ENCODE peak calls at places on chromosomes 5 and 9, in four cellular contexts. V is H1, D is HCT116, S is GM12878. X is an unnamed sample.

GRCh38 chr9:35385042-35385441 is 104.9 kb upstream of the RUSC2 start:
- DNase-seq in V (no peak), D (no peak), S (no peak), X (no peak)

GRCh38 chr9:36486454-36486932 is 86.2 kb upstream of the MELK start:
- DNase-seq in V (no peak), D (no peak), S (no peak), X (peak; percentile 36)

GRCh38 chr5:53631251-53631650 is 70.8 kb downstream of the NDUFS4 start:
- DNase-seq in V (no peak), D (no peak), S (no peak), X (no peak)

GRCh38 chr9:121736964-121737462 is 85.6 kb downstream of the DAB2IP start:
- DNase-seq in V (peak; percentile 79), D (no peak), S (no peak), X (peak; percentile 68)

GRCh38 chr9:132943677-132944293 is 631 bp downstream of the TSC1 start:
- DNase-seq in V (no peak), D (no peak), S (no peak), X (no peak)

GRCh38 chr9:127449332-127449966 is 1.8 kb downstream of the RPL12 start:
- DNase-seq in V (no peak), D (no peak), S (no peak), X (no peak)

GRCh38 chr5:10317825-10318682 is 10.4 kb upstream of the CMBL start:
- DNase-seq in V (no peak), D (no peak), S (peak; percentile 20), X (no peak)

GRCh38 chr9:23643656-23644258 is 182.3 kb downstream of the ELAVL2 start:
- DNase-seq in V (no peak), D (no peak), S (no peak), X (no peak)

GRCh38 chr5:6202615-6203365 is 175.6 kb downstream of the MED10 start:
- DNase-seq in V (peak; percentile 66), D (no peak), S (no peak), X (peak; percentile 29)

GRCh38 chr5:1801061-1801953 is at the start of gene NDUFS6:
- DNase-seq in V (peak; percentile 85), D (no peak), S (no peak), X (peak; percentile 79)

GRCh38 chr5:36060516-36060885 is 6.2 kb downstream of the UGT3A2 start:
- DNase-seq in V (no peak), D (peak; percentile 16), S (no peak), X (peak; percentile 21)

GRCh38 chr9:35814106-35814840 is 569 bp downstream of the HINT2 start:
- DNase-seq in V (no peak), D (no peak), S (no peak), X (peak; percentile 62)

GRCh38 chr5:117357886-117358285 is 783.3 kb upstream of the SEMA6A start:
- DNase-seq in V (no peak), D (no peak), S (no peak), X (no peak)

GRCh38 chr9:129052592-129052991 is 16.2 kb downstream of the MIGA2 start:
- DNase-seq in V (no peak), D (peak; percentile 72), S (no peak), X (peak; percentile 12)

GRCh38 chr9:21993007-21993406 is 1.2 kb downstream of the CDKN2A start:
- DNase-seq in V (no peak), D (no peak), S (no peak), X (no peak)

GRCh38 chr9:21995652-21996275 is 1.2 kb downstream of the CDKN2B-AS1 start:
- DNase-seq in V (peak; percentile 80), D (no peak), S (no peak), X (no peak)

GRCh38 chr9:21994996-21995651 is 533 bp downstream of the CDKN2B-AS1 start:
- DNase-seq in V (peak; percentile 86), D (peak; percentile 56), S (peak; percentile 55), X (no peak)

GRCh38 chr9:21994526-21994995 is at the start of gene CDKN2B-AS1:
- DNase-seq in V (peak; percentile 74), D (peak; percentile 65), S (no peak), X (no peak)

GRCh38 chr9:21993893-21994525 is at the start of gene CDKN2A:
- DNase-seq in V (peak; percentile 72), D (no peak), S (no peak), X (no peak)
- TF ChIP-seq EGR1 in V (no peak), D (no peak), S (no peak), X (no peak)

DNA sequence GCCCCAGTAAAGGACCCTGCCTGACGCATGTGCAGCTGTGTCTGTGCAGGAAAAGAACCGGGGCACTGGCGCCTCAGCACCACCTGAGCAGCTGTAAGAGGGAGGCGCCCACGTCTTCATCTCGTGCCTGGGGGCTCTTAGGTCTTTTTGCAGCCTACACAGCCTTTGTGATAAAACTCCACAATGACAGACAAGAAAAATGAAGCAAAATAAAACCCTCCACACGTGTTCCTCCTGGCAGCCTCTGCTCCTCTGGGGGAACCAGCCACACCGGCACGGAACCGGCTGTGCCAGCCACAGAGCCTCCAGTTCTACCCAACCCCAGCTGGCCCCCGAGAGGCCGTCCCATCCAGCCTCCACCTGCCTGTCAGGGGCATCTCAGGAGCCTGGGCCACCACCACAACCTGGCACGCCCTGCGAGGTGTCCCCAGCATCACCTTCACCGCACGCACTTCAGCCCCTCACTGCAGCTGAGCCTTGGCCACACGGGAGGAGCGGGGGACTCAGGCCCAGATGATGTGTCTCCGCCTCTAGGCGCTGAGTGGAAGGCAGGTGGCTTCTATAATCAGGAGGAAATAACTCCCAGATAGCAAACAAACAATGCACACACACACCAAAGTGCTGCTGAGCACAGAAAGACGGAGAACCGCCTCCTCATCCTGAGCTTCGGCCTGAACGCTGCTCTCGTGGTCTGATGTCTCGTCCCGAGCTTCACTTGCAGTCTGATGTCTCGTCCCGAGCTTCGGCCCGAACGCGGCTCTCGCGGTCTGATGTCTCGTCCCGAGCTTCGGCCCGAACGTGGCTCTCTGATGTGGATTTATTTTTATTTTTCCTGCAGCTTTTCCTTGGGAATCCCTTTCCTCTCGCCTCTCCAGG is 28.6 kb upstream of the NSMF start:
- DNase-seq in V (no peak), D (no peak), S (no peak), X (no peak)
- TF ChIP-seq EZH2 in V (no peak), D (no peak), S (no peak), X (no peak)

GRCh38 chr9:6080154-6080716 is 64.8 kb upstream of the RANBP6 start:
- DNase-seq in V (peak; percentile 92), D (peak; percentile 99), S (peak; percentile 48), X (peak; percentile 70)
- H3K9ac ChIP-seq in V (peak overlapping the region; percentile 12), D (peak overlapping the region; percentile 35), S (no peak overlapping the region), X (peak overlapping the region; percentile 30)

DNA sequence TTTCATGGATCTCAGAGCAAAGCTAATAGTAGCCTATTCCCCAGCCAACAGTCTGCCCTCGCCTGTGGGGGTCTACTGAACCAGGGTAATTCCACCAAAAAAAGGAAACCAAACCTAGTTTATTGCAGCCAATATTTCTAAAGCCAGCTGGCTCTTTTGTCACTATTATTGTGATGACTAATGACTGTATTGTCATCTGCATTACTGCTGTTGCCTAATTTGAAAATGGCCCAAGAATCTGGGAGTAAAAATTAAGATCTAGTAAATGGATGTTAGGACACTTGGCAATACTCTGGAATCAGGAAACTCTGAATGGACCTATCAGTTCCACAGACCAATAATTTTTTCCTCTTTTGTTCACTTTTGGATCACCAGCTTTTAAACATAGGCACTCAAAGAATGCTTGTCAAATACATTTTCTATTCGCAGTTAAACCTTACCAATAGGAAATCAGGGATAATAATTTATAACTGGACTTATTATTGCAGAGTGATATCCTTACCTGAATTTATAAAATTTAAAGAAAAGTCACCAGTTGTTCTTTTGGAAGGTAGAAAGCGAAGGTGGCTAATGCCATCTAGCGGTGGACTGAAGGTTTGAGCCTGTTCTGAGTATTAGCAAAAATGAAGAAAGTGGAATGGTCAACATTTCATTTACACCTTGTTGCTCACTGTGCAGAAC is 69.2 kb downstream of the SYK start:
- DNase-seq in V (no peak), D (peak; percentile 27), S (peak; percentile 17), X (peak; percentile 19)
- TF ChIP-seq EGR1 in V (no peak), D (no peak), S (no peak), X (no peak)

GRCh38 chr9:12774861-12775367 is at the start of gene LURAP1L:
- DNase-seq in V (peak; percentile 53), D (peak; percentile 70), S (no peak), X (peak; percentile 5)
- TF ChIP-seq EZH2 in V (no peak), D (no peak), S (no peak), X (no peak)

GRCh38 chr5:151214614-151215545 is 9.0 kb downstream of the CCDC69 start:
- DNase-seq in V (no peak), D (no peak), S (peak; percentile 91), X (no peak)
- H3K9ac ChIP-seq in V (no peak overlapping the region), D (no peak overlapping the region), S (peak overlapping the region; percentile 72), X (peak overlapping the region; percentile 24)

GRCh38 chr5:39461007-39461682 is 36.4 kb upstream of the DAB2 start:
- DNase-seq in V (no peak), D (no peak), S (peak; percentile 9), X (no peak)

GRCh38 chr5:39462211-39462610 is 37.4 kb upstream of the DAB2 start:
- DNase-seq in V (no peak), D (no peak), S (no peak), X (no peak)

GRCh38 chr5:39466804-39467203 is 42.0 kb upstream of the DAB2 start:
- DNase-seq in V (no peak), D (no peak), S (no peak), X (no peak)

GRCh38 chr5:39465843-39466242 is 41.1 kb upstream of the DAB2 start:
- DNase-seq in V (no peak), D (no peak), S (no peak), X (no peak)

GRCh38 chr5:39464096-39464495 is 39.3 kb upstream of the DAB2 start:
- DNase-seq in V (no peak), D (no peak), S (no peak), X (no peak)
- TF ChIP-seq EGR1 in V (no peak), D (no peak), S (no peak), X (no peak)